ENCODE peak calls at places on chromosomes 13 and 19, in eight cellular contexts. One of them, this sample, is unnamed.

GRCh38 chr13:85666356-85666755 is 132.9 kb downstream of the SLITRK6 start:
- DNase-seq in CD4-positive, alpha-beta T cell: no peak
- DNase-seq in CD4-positive, alpha-beta memory T cell: no peak
- DNase-seq in mesendoderm: peak; percentile 87
- DNase-seq in right cardiac atrium: no peak
- DNase-seq in GM23248: no peak
- DNase-seq in esophagus muscularis mucosa: no peak
- DNase-seq in pancreas: no peak
- DNase-seq in this sample: no peak

GRCh38 chr19:41431426-41432386 is 4.5 kb upstream of the B3GNT8 start:
- DNase-seq in right cardiac atrium: peak; percentile 80
- DNase-seq in CD4-positive, alpha-beta memory T cell: no peak
- DNase-seq in esophagus muscularis mucosa: no peak
- DNase-seq in CD4-positive, alpha-beta T cell: no peak
- DNase-seq in pancreas: no peak
- DNase-seq in mesendoderm: peak; percentile 48
- DNase-seq in GM23248: peak; percentile 49
- DNase-seq in this sample: peak; percentile 58

GRCh38 chr19:17394891-17395415 is 957 bp upstream of the CCDC194 start:
- DNase-seq in pancreas: no peak
- DNase-seq in mesendoderm: peak; percentile 94
- DNase-seq in CD4-positive, alpha-beta T cell: peak; percentile 65
- DNase-seq in GM23248: peak; percentile 74
- DNase-seq in esophagus muscularis mucosa: no peak
- DNase-seq in right cardiac atrium: peak; percentile 85
- DNase-seq in CD4-positive, alpha-beta memory T cell: peak; percentile 24
- DNase-seq in this sample: peak; percentile 66

GRCh38 chr13:39364797-39365468 is 238.1 kb downstream of the LHFPL6 start:
- DNase-seq in CD4-positive, alpha-beta T cell: no peak
- DNase-seq in GM23248: peak; percentile 41
- DNase-seq in CD4-positive, alpha-beta memory T cell: no peak
- DNase-seq in pancreas: no peak
- DNase-seq in esophagus muscularis mucosa: no peak
- DNase-seq in right cardiac atrium: no peak
- DNase-seq in mesendoderm: peak; percentile 50
- DNase-seq in this sample: no peak

GRCh38 chr13:89136678-89137077 is 1465.5 kb downstream of the SLITRK5 start:
- DNase-seq in mesendoderm: no peak
- DNase-seq in GM23248: no peak
- DNase-seq in pancreas: no peak
- DNase-seq in CD4-positive, alpha-beta T cell: no peak
- DNase-seq in right cardiac atrium: no peak
- DNase-seq in esophagus muscularis mucosa: no peak
- DNase-seq in CD4-positive, alpha-beta memory T cell: no peak
- DNase-seq in this sample: no peak

GRCh38 chr13:40640845-40641458 is 25.5 kb downstream of the FOXO1 start:
- DNase-seq in CD4-positive, alpha-beta memory T cell: peak; percentile 33
- DNase-seq in CD4-positive, alpha-beta T cell: peak; percentile 9
- DNase-seq in GM23248: no peak
- DNase-seq in esophagus muscularis mucosa: no peak
- DNase-seq in right cardiac atrium: no peak
- DNase-seq in pancreas: no peak
- DNase-seq in mesendoderm: no peak
- DNase-seq in this sample: no peak

GRCh38 chr13:98454389-98454881 is 122.5 kb downstream of the STK24 start:
- DNase-seq in CD4-positive, alpha-beta T cell: no peak
- DNase-seq in mesendoderm: no peak
- DNase-seq in right cardiac atrium: no peak
- DNase-seq in CD4-positive, alpha-beta memory T cell: no peak
- DNase-seq in GM23248: peak; percentile 90
- DNase-seq in esophagus muscularis mucosa: no peak
- DNase-seq in pancreas: no peak
- DNase-seq in this sample: peak; percentile 19

GRCh38 chr13:35961002-35961401 is 170.2 kb downstream of the DCLK1 start:
- DNase-seq in pancreas: no peak
- DNase-seq in mesendoderm: no peak
- DNase-seq in CD4-positive, alpha-beta T cell: no peak
- DNase-seq in GM23248: peak; percentile 39
- DNase-seq in esophagus muscularis mucosa: no peak
- DNase-seq in CD4-positive, alpha-beta memory T cell: no peak
- DNase-seq in right cardiac atrium: no peak
- DNase-seq in this sample: no peak

GRCh38 chr13:75452564-75452963 is 29.4 kb downstream of the TBC1D4 start:
- DNase-seq in esophagus muscularis mucosa: no peak
- DNase-seq in mesendoderm: no peak
- DNase-seq in pancreas: no peak
- DNase-seq in CD4-positive, alpha-beta T cell: no peak
- DNase-seq in GM23248: peak; percentile 69
- DNase-seq in right cardiac atrium: no peak
- DNase-seq in CD4-positive, alpha-beta memory T cell: no peak
- DNase-seq in this sample: no peak

GRCh38 chr19:45591004-45591637 is 6.5 kb upstream of the OPA3 start:
- DNase-seq in CD4-positive, alpha-beta memory T cell: peak; percentile 26
- DNase-seq in pancreas: peak; percentile 69
- DNase-seq in right cardiac atrium: peak; percentile 52
- DNase-seq in esophagus muscularis mucosa: no peak
- DNase-seq in mesendoderm: peak; percentile 77
- DNase-seq in CD4-positive, alpha-beta T cell: peak; percentile 13
- DNase-seq in GM23248: peak; percentile 34
- DNase-seq in this sample: peak; percentile 85

GRCh38 chr13:24209138-24209537 is 48.6 kb downstream of the SPATA13 start:
- DNase-seq in right cardiac atrium: no peak
- DNase-seq in mesendoderm: no peak
- DNase-seq in esophagus muscularis mucosa: no peak
- DNase-seq in CD4-positive, alpha-beta memory T cell: no peak
- DNase-seq in pancreas: no peak
- DNase-seq in GM23248: no peak
- DNase-seq in CD4-positive, alpha-beta T cell: no peak
- DNase-seq in this sample: no peak

GRCh38 chr19:30932854-30933253 is 416.4 kb downstream of the TSHZ3 start:
- DNase-seq in CD4-positive, alpha-beta memory T cell: no peak
- DNase-seq in CD4-positive, alpha-beta T cell: no peak
- DNase-seq in right cardiac atrium: no peak
- DNase-seq in mesendoderm: no peak
- DNase-seq in GM23248: no peak
- DNase-seq in pancreas: no peak
- DNase-seq in esophagus muscularis mucosa: peak; percentile 86
- DNase-seq in this sample: no peak

GRCh38 chr19:29325241-29325975 is 112.5 kb upstream of the UQCRFS1 start:
- DNase-seq in CD4-positive, alpha-beta T cell: no peak
- DNase-seq in esophagus muscularis mucosa: peak; percentile 82
- DNase-seq in GM23248: no peak
- DNase-seq in right cardiac atrium: no peak
- DNase-seq in mesendoderm: no peak
- DNase-seq in CD4-positive, alpha-beta memory T cell: no peak
- DNase-seq in pancreas: no peak
- DNase-seq in this sample: no peak

GRCh38 chr19:9039728-9040127 is 29.5 kb upstream of the MUC16 start:
- DNase-seq in mesendoderm: no peak
- DNase-seq in CD4-positive, alpha-beta memory T cell: no peak
- DNase-seq in right cardiac atrium: no peak
- DNase-seq in esophagus muscularis mucosa: no peak
- DNase-seq in pancreas: no peak
- DNase-seq in GM23248: no peak
- DNase-seq in CD4-positive, alpha-beta T cell: no peak
- DNase-seq in this sample: no peak

GRCh38 chr13:29892149-29892548 is 41.7 kb upstream of the UBL3 start:
- DNase-seq in pancreas: no peak
- DNase-seq in GM23248: no peak
- DNase-seq in mesendoderm: no peak
- DNase-seq in CD4-positive, alpha-beta T cell: no peak
- DNase-seq in CD4-positive, alpha-beta memory T cell: no peak
- DNase-seq in esophagus muscularis mucosa: no peak
- DNase-seq in right cardiac atrium: no peak
- DNase-seq in this sample: no peak

GRCh38 chr19:3293560-3293959 is 69.1 kb downstream of the CELF5 start:
- DNase-seq in CD4-positive, alpha-beta memory T cell: no peak
- DNase-seq in CD4-positive, alpha-beta T cell: no peak
- DNase-seq in mesendoderm: no peak
- DNase-seq in GM23248: no peak
- DNase-seq in esophagus muscularis mucosa: no peak
- DNase-seq in pancreas: no peak
- DNase-seq in right cardiac atrium: no peak
- DNase-seq in this sample: no peak

GRCh38 chr19:4338441-4339350 is at the start of gene STAP2:
- DNase-seq in CD4-positive, alpha-beta memory T cell: no peak
- DNase-seq in mesendoderm: peak; percentile 51
- DNase-seq in pancreas: peak; percentile 71
- DNase-seq in CD4-positive, alpha-beta T cell: no peak
- DNase-seq in right cardiac atrium: no peak
- DNase-seq in esophagus muscularis mucosa: no peak
- DNase-seq in GM23248: no peak
- DNase-seq in this sample: no peak

GRCh38 chr13:93227906-93228801 is 1.5 kb downstream of the GPC6 start:
- DNase-seq in pancreas: peak; percentile 29
- DNase-seq in CD4-positive, alpha-beta T cell: no peak
- DNase-seq in esophagus muscularis mucosa: no peak
- DNase-seq in right cardiac atrium: peak; percentile 86
- DNase-seq in mesendoderm: peak; percentile 97
- DNase-seq in GM23248: peak; percentile 90
- DNase-seq in CD4-positive, alpha-beta memory T cell: no peak
- DNase-seq in this sample: peak; percentile 59

GRCh38 chr13:44331446-44331845 is 42.2 kb upstream of the SERP2 start:
- DNase-seq in CD4-positive, alpha-beta T cell: no peak
- DNase-seq in mesendoderm: no peak
- DNase-seq in pancreas: no peak
- DNase-seq in esophagus muscularis mucosa: peak; percentile 77
- DNase-seq in right cardiac atrium: no peak
- DNase-seq in GM23248: no peak
- DNase-seq in CD4-positive, alpha-beta memory T cell: no peak
- DNase-seq in this sample: no peak

DNA sequence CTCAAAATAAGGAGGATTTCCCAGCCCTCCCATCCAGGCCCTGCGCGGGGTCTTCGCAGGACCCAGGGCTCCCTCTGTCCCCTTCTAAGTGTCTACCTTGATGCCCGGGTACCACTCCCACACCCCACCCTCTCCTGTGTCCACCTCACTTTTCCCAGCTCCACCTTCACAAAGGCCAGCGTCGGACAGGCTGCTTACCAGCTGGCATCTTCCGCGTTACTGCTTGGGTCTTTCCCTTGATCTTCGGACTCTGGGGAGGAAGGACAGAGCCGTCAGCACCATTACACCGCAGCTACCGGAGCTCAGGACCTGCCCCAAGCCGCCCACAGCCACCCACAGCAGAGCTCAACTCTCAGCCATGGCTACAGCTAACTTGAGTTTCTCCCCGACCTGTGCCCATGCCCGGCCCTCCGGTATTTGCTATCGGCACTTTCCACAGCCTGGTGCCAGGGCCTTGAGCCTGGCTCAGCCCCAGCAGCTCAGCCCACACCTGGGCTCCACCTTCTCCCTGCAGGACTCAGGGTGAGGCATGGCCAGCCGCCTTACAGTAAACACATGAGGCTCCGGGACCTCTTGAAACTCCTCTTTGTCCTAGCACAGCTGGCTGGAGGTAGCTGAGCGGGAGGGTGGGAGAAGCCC is 3.8 kb downstream of the C13orf46 start:
- DNase-seq in mesendoderm: no peak
- DNase-seq in pancreas: peak; percentile 93
- DNase-seq in CD4-positive, alpha-beta T cell: no peak
- DNase-seq in right cardiac atrium: peak; percentile 33
- DNase-seq in GM23248: no peak
- DNase-seq in CD4-positive, alpha-beta memory T cell: no peak
- DNase-seq in esophagus muscularis mucosa: no peak
- DNase-seq in this sample: no peak
- H3K27ac ChIP-seq in mesendoderm: no peak overlapping the region
- H3K27ac ChIP-seq in pancreas: peak overlapping the region; percentile 97
- H3K27ac ChIP-seq in CD4-positive, alpha-beta T cell: no peak overlapping the region
- H3K27ac ChIP-seq in right cardiac atrium: peak overlapping the region; percentile 21
- H3K27ac ChIP-seq in GM23248: no peak overlapping the region
- H3K27ac ChIP-seq in CD4-positive, alpha-beta memory T cell: no peak overlapping the region
- H3K27ac ChIP-seq in esophagus muscularis mucosa: peak overlapping the region; percentile 90
- H3K27ac ChIP-seq in this sample: no peak overlapping the region

DNA sequence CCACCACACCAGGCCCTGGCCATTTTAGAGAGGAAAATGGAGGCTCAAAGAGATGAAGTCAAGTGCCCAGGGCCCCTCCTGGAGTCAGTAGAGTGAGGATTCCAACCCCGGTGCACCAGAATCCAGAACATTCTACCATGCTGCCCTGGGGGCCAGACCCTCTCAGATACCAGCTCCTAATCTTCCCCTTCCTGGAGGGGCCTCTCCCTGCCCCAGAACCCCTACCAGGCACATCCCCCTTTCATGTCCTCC is 11.1 kb downstream of the CAPN12 start:
- DNase-seq in CD4-positive, alpha-beta T cell: no peak
- DNase-seq in GM23248: no peak
- DNase-seq in mesendoderm: no peak
- DNase-seq in esophagus muscularis mucosa: no peak
- DNase-seq in pancreas: no peak
- DNase-seq in CD4-positive, alpha-beta memory T cell: no peak
- DNase-seq in right cardiac atrium: no peak
- DNase-seq in this sample: no peak
- H3K27ac ChIP-seq in CD4-positive, alpha-beta T cell: peak overlapping the region; percentile 29
- H3K27ac ChIP-seq in GM23248: no peak overlapping the region
- H3K27ac ChIP-seq in mesendoderm: no peak overlapping the region
- H3K27ac ChIP-seq in esophagus muscularis mucosa: peak overlapping the region; percentile 64
- H3K27ac ChIP-seq in pancreas: peak overlapping the region; percentile 90
- H3K27ac ChIP-seq in CD4-positive, alpha-beta memory T cell: peak overlapping the region; percentile 53
- H3K27ac ChIP-seq in right cardiac atrium: no peak overlapping the region
- H3K27ac ChIP-seq in this sample: peak overlapping the region; percentile 71

GRCh38 chr13:27354379-27354778 is 70.0 kb upstream of the GTF3A start:
- DNase-seq in right cardiac atrium: no peak
- DNase-seq in CD4-positive, alpha-beta memory T cell: no peak
- DNase-seq in CD4-positive, alpha-beta T cell: no peak
- DNase-seq in mesendoderm: no peak
- DNase-seq in GM23248: peak; percentile 50
- DNase-seq in esophagus muscularis mucosa: no peak
- DNase-seq in pancreas: no peak
- DNase-seq in this sample: no peak
- H3K27ac ChIP-seq in right cardiac atrium: no peak overlapping the region
- H3K27ac ChIP-seq in CD4-positive, alpha-beta memory T cell: no peak overlapping the region
- H3K27ac ChIP-seq in CD4-positive, alpha-beta T cell: no peak overlapping the region
- H3K27ac ChIP-seq in mesendoderm: no peak overlapping the region
- H3K27ac ChIP-seq in GM23248: no peak overlapping the region
- H3K27ac ChIP-seq in esophagus muscularis mucosa: peak overlapping the region; percentile 73
- H3K27ac ChIP-seq in pancreas: no peak overlapping the region
- H3K27ac ChIP-seq in this sample: no peak overlapping the region

GRCh38 chr19:13017306-13018036 is 22.2 kb downstream of the NFIX start:
- DNase-seq in GM23248: peak; percentile 58
- DNase-seq in right cardiac atrium: peak; percentile 52
- DNase-seq in esophagus muscularis mucosa: no peak
- DNase-seq in mesendoderm: peak; percentile 63
- DNase-seq in pancreas: no peak
- DNase-seq in CD4-positive, alpha-beta memory T cell: no peak
- DNase-seq in CD4-positive, alpha-beta T cell: no peak
- DNase-seq in this sample: no peak

GRCh38 chr19:13015361-13016231 is 20.3 kb downstream of the NFIX start:
- DNase-seq in right cardiac atrium: peak; percentile 61
- DNase-seq in CD4-positive, alpha-beta T cell: no peak
- DNase-seq in pancreas: no peak
- DNase-seq in CD4-positive, alpha-beta memory T cell: no peak
- DNase-seq in esophagus muscularis mucosa: no peak
- DNase-seq in mesendoderm: peak; percentile 34
- DNase-seq in GM23248: peak; percentile 67
- DNase-seq in this sample: no peak

GRCh38 chr19:13016628-13017305 is 21.5 kb downstream of the NFIX start:
- DNase-seq in mesendoderm: peak; percentile 46
- DNase-seq in CD4-positive, alpha-beta memory T cell: no peak
- DNase-seq in pancreas: no peak
- DNase-seq in esophagus muscularis mucosa: no peak
- DNase-seq in CD4-positive, alpha-beta T cell: no peak
- DNase-seq in GM23248: peak; percentile 66
- DNase-seq in right cardiac atrium: peak; percentile 48
- DNase-seq in this sample: no peak

GRCh38 chr19:13014921-13015280 is 19.6 kb downstream of the NFIX start:
- DNase-seq in GM23248: peak; percentile 48
- DNase-seq in mesendoderm: no peak
- DNase-seq in CD4-positive, alpha-beta T cell: no peak
- DNase-seq in right cardiac atrium: no peak
- DNase-seq in CD4-positive, alpha-beta memory T cell: no peak
- DNase-seq in esophagus muscularis mucosa: no peak
- DNase-seq in pancreas: no peak
- DNase-seq in this sample: no peak

GRCh38 chr19:13016245-13016627 is 21.0 kb downstream of the NFIX start:
- DNase-seq in CD4-positive, alpha-beta memory T cell: no peak
- DNase-seq in mesendoderm: no peak
- DNase-seq in pancreas: no peak
- DNase-seq in CD4-positive, alpha-beta T cell: no peak
- DNase-seq in esophagus muscularis mucosa: no peak
- DNase-seq in GM23248: no peak
- DNase-seq in right cardiac atrium: peak; percentile 37
- DNase-seq in this sample: no peak
- H3K27ac ChIP-seq in CD4-positive, alpha-beta memory T cell: no peak overlapping the region
- H3K27ac ChIP-seq in mesendoderm: no peak overlapping the region
- H3K27ac ChIP-seq in pancreas: no peak overlapping the region
- H3K27ac ChIP-seq in CD4-positive, alpha-beta T cell: no peak overlapping the region
- H3K27ac ChIP-seq in esophagus muscularis mucosa: peak overlapping the region; percentile 97
- H3K27ac ChIP-seq in GM23248: peak overlapping the region; percentile 99
- H3K27ac ChIP-seq in right cardiac atrium: no peak overlapping the region
- H3K27ac ChIP-seq in this sample: no peak overlapping the region

This sample was measured in A549.